ENCODE peak calls at places on chromosomes 4 and X, in ten cellular contexts. I is pancreas, S is H4, R is NCI-H1105, J is LoVo, K is NCI-H446 treated with DMSO at 0.1 percent for 48 hours, D is glutamatergic neuron, O is fibroblast of lung, H is mucosa of descending colon, M is NCI-H460. Y is an unnamed sample.

GRCh38 chr4:48725414-48725813 is 54.7 kb downstream of the FRYL start:
- DNase-seq in I (no peak), S (no peak), R (no peak), J (no peak), K (no peak), D (no peak), O (no peak), H (no peak), M (no peak), Y (no peak)

GRCh38 chr4:176320976-176321361 is 1.2 kb downstream of the SPCS3 start:
- DNase-seq in I (no peak), S (no peak), R (no peak), J (no peak), K (no peak), D (no peak), O (no peak), H (no peak), M (no peak), Y (no peak)

GRCh38 chr4:84924439-84924838 is 42.1 kb downstream of the WDFY3 start:
- DNase-seq in I (no peak), S (no peak), R (no peak), J (no peak), K (no peak), D (no peak), O (no peak), H (no peak), M (no peak), Y (no peak)

GRCh38 chr4:22962186-22962786 is 269.5 kb downstream of the GBA3 start:
- DNase-seq in I (no peak), S (peak; percentile 42), R (no peak), J (no peak), K (no peak), D (no peak), O (peak; percentile 59), H (no peak), M (peak; percentile 62), Y (no peak)

GRCh38 chrX:132710756-132711155 is 221.9 kb upstream of the MBNL3 start:
- DNase-seq in I (no peak), S (peak; percentile 10), R (no peak), J (no peak), K (no peak), D (no peak), O (no peak), H (no peak), M (no peak), Y (no peak)

GRCh38 chr4:121360496-121360895 is 20.3 kb downstream of the QRFPR start:
- DNase-seq in I (no peak), S (no peak), R (no peak), J (no peak), K (no peak), D (no peak), O (peak; percentile 52), H (no peak), M (no peak), Y (no peak)

GRCh38 chr4:73859614-73860088 is 6.6 kb downstream of the PF4V1 start:
- DNase-seq in I (no peak), S (peak; percentile 94), R (no peak), J (no peak), K (no peak), D (no peak), O (peak; percentile 90), H (no peak), M (no peak), Y (no peak)

GRCh38 chrX:46865281-46865680 is 28.4 kb downstream of the RP2 start:
- DNase-seq in I (no peak), S (peak; percentile 23), R (no peak), J (no peak), K (no peak), D (no peak), O (peak; percentile 63), H (no peak), M (no peak), Y (no peak)

GRCh38 chr4:182307746-182308145 is 64.5 kb downstream of the TENM3 start:
- DNase-seq in I (no peak), S (peak; percentile 96), R (no peak), J (peak; percentile 56), K (no peak), D (no peak), O (peak; percentile 90), H (no peak), M (no peak), Y (no peak)

GRCh38 chr4:41070516-41071281 is 143.6 kb downstream of the APBB2 start:
- DNase-seq in I (no peak), S (no peak), R (no peak), J (no peak), K (no peak), D (no peak), O (no peak), H (no peak), M (no peak), Y (no peak)

GRCh38 chr4:60422440-60422839 is 777.7 kb upstream of the ADGRL3 start:
- DNase-seq in I (no peak), S (no peak), R (no peak), J (no peak), K (no peak), D (no peak), O (no peak), H (no peak), M (no peak), Y (no peak)

GRCh38 chr4:185066179-185066578 is 47.9 kb downstream of the HELT start:
- DNase-seq in I (no peak), S (no peak), R (no peak), J (no peak), K (no peak), D (no peak), O (no peak), H (no peak), M (no peak), Y (no peak)

GRCh38 chrX:34300871-34301270 is 168.8 kb upstream of the FAM47A start:
- DNase-seq in I (no peak), S (peak; percentile 50), R (no peak), J (peak; percentile 18), K (no peak), D (no peak), O (peak; percentile 76), H (no peak), M (peak; percentile 28), Y (peak; percentile 7)

GRCh38 chrX:154603438-154604430 is 15.3 kb downstream of the CTAG1B start:
- DNase-seq in I (no peak), S (peak; percentile 92), R (no peak), J (peak; percentile 43), K (no peak), D (no peak), O (peak; percentile 64), H (no peak), M (peak; percentile 25), Y (no peak)

GRCh38 chrX:45743906-45744625 is 543.4 kb upstream of the DIPK2B start:
- DNase-seq in I (no peak), S (no peak), R (no peak), J (no peak), K (no peak), D (no peak), O (no peak), H (no peak), M (no peak), Y (no peak)

GRCh38 chrX:71859637-71860036 is 51.0 kb upstream of the NHSL2 start:
- DNase-seq in I (no peak), S (peak; percentile 37), R (peak; percentile 2), J (peak; percentile 13), K (peak; percentile 0), D (no peak), O (peak; percentile 41), H (no peak), M (peak; percentile 33), Y (peak; percentile 10)

GRCh38 chr4:113637363-113637762 is 124.2 kb downstream of the CAMK2D start:
- DNase-seq in I (no peak), S (peak; percentile 26), R (no peak), J (no peak), K (no peak), D (no peak), O (peak; percentile 54), H (no peak), M (no peak), Y (no peak)

GRCh38 chr4:12966741-12967140 is 517.4 kb downstream of the RAB28 start:
- DNase-seq in I (no peak), S (no peak), R (no peak), J (no peak), K (no peak), D (no peak), O (no peak), H (no peak), M (peak; percentile 11), Y (no peak)

GRCh38 chrX:109797311-109797975 is 64.4 kb upstream of the ACSL4 start:
- DNase-seq in I (no peak), S (no peak), R (no peak), J (no peak), K (peak; percentile 14), D (no peak), O (peak; percentile 4), H (no peak), M (no peak), Y (peak; percentile 25)

GRCh38 chr4:8303081-8303480 is 33.5 kb downstream of the HTRA3 start:
- DNase-seq in I (peak; percentile 30), S (no peak), R (no peak), J (no peak), K (no peak), D (no peak), O (no peak), H (no peak), M (no peak), Y (no peak)

GRCh38 chr4:120561648-120562047 is 360.9 kb downstream of the PRDM5 start:
- DNase-seq in I (no peak), S (no peak), R (no peak), J (no peak), K (no peak), D (no peak), O (no peak), H (no peak), M (no peak), Y (no peak)

GRCh38 chr4:7476820-7477219 is 42.1 kb upstream of the PSAPL1 start:
- DNase-seq in I (no peak), S (no peak), R (no peak), J (no peak), K (no peak), D (no peak), O (no peak), H (no peak), M (no peak), Y (no peak)

GRCh38 chrX:39894626-39895025 is 203.1 kb downstream of the BCOR start:
- DNase-seq in I (no peak), S (no peak), R (no peak), J (peak; percentile 20), K (no peak), D (no peak), O (no peak), H (peak; percentile 52), M (no peak), Y (no peak)

GRCh38 chr4:53489279-53489889 is 101.9 kb downstream of the LNX1 start:
- DNase-seq in I (no peak), S (no peak), R (no peak), J (no peak), K (no peak), D (no peak), O (peak; percentile 54), H (no peak), M (peak; percentile 5), Y (no peak)

GRCh38 chrX:140664939-140665338 is 44.6 kb upstream of the LINC00632 start:
- DNase-seq in I (no peak), S (peak; percentile 44), R (no peak), J (peak; percentile 0), K (peak; percentile 2), D (no peak), O (peak; percentile 37), H (no peak), M (peak; percentile 35), Y (no peak)

GRCh38 chr4:159516556-159516955 is 413.7 kb downstream of the RAPGEF2 start:
- DNase-seq in I (no peak), S (no peak), R (no peak), J (no peak), K (no peak), D (no peak), O (peak; percentile 42), H (no peak), M (no peak), Y (no peak)

GRCh38 chr4:102477657-102478056 is 23.5 kb upstream of the NFKB1 start:
- DNase-seq in I (no peak), S (no peak), R (no peak), J (no peak), K (no peak), D (no peak), O (no peak), H (no peak), M (no peak), Y (no peak)

Y was measured in DMS 273 treated with DMSO at 0.1 percent for 48 hours.